ENCODE peak calls at places on chromosome 6, in six cellular contexts. H is SJCRH30; K is activated naive CD8-positive, alpha-beta T cell treated with anti-CD3 and anti-CD28 coated beads, Interleukin-2, amount 10 ng/mL, durations not matched to agents 7 days and 5 days; S is stimulated activated CD4-positive, alpha-beta T cell treated with anti-CD3 and anti-CD28 coated beads, Interleukin-1b, Interleukin-23, amount 100 ng/mL, for 24 hours; X is foreskin fibroblast; R is HS-27A. A is an unnamed sample.

GRCh38 chr6:62740596-62740995 is 454.6 kb upstream of the KHDRBS2 start:
- DNase-seq in H (no peak), K (no peak), S (no peak), X (no peak), R (no peak), A (no peak)

GRCh38 chr6:11224252-11224965 is 8.1 kb downstream of the NEDD9 start:
- DNase-seq in H (no peak), K (peak), S (no peak), X (peak), R (no peak), A (no peak)

GRCh38 chr6:155473741-155474140 is 18.1 kb upstream of the NOX3 start:
- DNase-seq in H (no peak), K (no peak), S (no peak), X (no peak), R (peak), A (no peak)

GRCh38 chr6:31339210-31339609 is 17.8 kb downstream of the HLA-B start:
- DNase-seq in H (no peak), K (no peak), S (no peak), X (no peak), R (no peak), A (no peak)

GRCh38 chr6:93419304-93420162 is at the start of gene EPHA7:
- DNase-seq in H (peak), K (peak), S (no peak), X (peak), R (peak), A (peak)

GRCh38 chr6:111689946-111690345 is 84.3 kb upstream of the TRAF3IP2 start:
- DNase-seq in H (no peak), K (no peak), S (no peak), X (no peak), R (no peak), A (no peak)

GRCh38 chr6:39411465-39411864 is 89.0 kb upstream of the KCNK16 start:
- DNase-seq in H (no peak), K (no peak), S (no peak), X (peak), R (no peak), A (no peak)

GRCh38 chr6:159720708-159721107 is 6.6 kb upstream of the WTAP start:
- DNase-seq in H (peak), K (no peak), S (peak), X (no peak), R (no peak), A (peak)

GRCh38 chr6:153031335-153031955 is 28.9 kb upstream of the MTRF1L start:
- DNase-seq in H (no peak), K (no peak), S (no peak), X (peak), R (no peak), A (peak)

GRCh38 chr6:128244751-128245405 is 275.5 kb downstream of the PTPRK start:
- DNase-seq in H (no peak), K (no peak), S (no peak), X (no peak), R (no peak), A (no peak)

GRCh38 chr6:86756623-86757246 is 180.6 kb upstream of the HTR1E start:
- DNase-seq in H (no peak), K (no peak), S (no peak), X (no peak), R (no peak), A (no peak)

GRCh38 chr6:22043284-22043962 is 253.4 kb downstream of the PRL start:
- DNase-seq in H (no peak), K (no peak), S (no peak), X (no peak), R (no peak), A (no peak)

GRCh38 chr6:90435207-90435899 is 138.7 kb upstream of the BACH2 start:
- DNase-seq in H (no peak), K (no peak), S (no peak), X (no peak), R (no peak), A (no peak)

GRCh38 chr6:7636151-7636550 is 46.2 kb downstream of the SNRNP48 start:
- DNase-seq in H (no peak), K (no peak), S (no peak), X (no peak), R (no peak), A (no peak)

GRCh38 chr6:116992546-116992945 is 115.5 kb downstream of the RFX6 start:
- DNase-seq in H (no peak), K (no peak), S (no peak), X (no peak), R (no peak), A (no peak)

GRCh38 chr6:108883172-108883571 is 35.0 kb downstream of the ARMC2 start:
- DNase-seq in H (no peak), K (no peak), S (no peak), X (no peak), R (no peak), A (no peak)

A was measured in Caki2.